ENCODE peak calls at places on chromosomes 6 and 20, in seven cellular contexts. E is endodermal cell; Y is iPS DF 6.9; T is breast epithelium; O is GM23338; V is CD8-positive, alpha-beta T cell; R is aorta. K is an unnamed sample. For H3K36me3, the result is how much of the 10 kb centered on the place peaks cover.

GRCh38 chr6:113754291-113754690 is 102.9 kb upstream of the MARCKS start:
- DNase-seq in E (no peak), Y (no peak), T (no peak), O (no peak), V (no peak), R (no peak), K (no peak)

GRCh38 chr6:163226836-163227485 is 187.6 kb upstream of the QKI start:
- DNase-seq in E (no peak), Y (no peak), T (no peak), O (no peak), V (no peak), R (no peak), K (no peak)

GRCh38 chr6:56727097-56727845 is 84.6 kb upstream of the DST start:
- DNase-seq in E (no peak), Y (no peak), T (no peak), O (peak), V (no peak), R (no peak), K (no peak)

GRCh38 chr20:64233725-64234124 is 21.8 kb upstream of the PCMTD2 start:
- DNase-seq in E (no peak), Y (no peak), T (no peak), O (no peak), V (no peak), R (peak), K (peak)

GRCh38 chr20:38337561-38338140 is 8.6 kb upstream of the LBP start:
- DNase-seq in E (peak), Y (peak), T (no peak), O (peak), V (no peak), R (no peak), K (no peak)

GRCh38 chr6:77097940-77098339 is 365.4 kb downstream of the HTR1B start:
- DNase-seq in E (no peak), Y (no peak), T (no peak), O (no peak), V (no peak), R (no peak), K (no peak)

GRCh38 chr6:81767163-81768000 is 14.9 kb upstream of the TENT5A start:
- DNase-seq in E (no peak), Y (no peak), T (peak), O (peak), V (no peak), R (no peak), K (peak)

GRCh38 chr20:53079483-53079810 is 107.3 kb downstream of the TSHZ2 start:
- DNase-seq in E (no peak), Y (no peak), T (no peak), O (no peak), V (no peak), R (no peak), K (no peak)

GRCh38 chr6:168097221-168097620 is 18.2 kb upstream of the FRMD1 start:
- DNase-seq in E (no peak), Y (no peak), T (no peak), O (no peak), V (no peak), R (peak), K (no peak)

GRCh38 chr6:2127484-2127911 is 117.9 kb downstream of the GMDS start:
- DNase-seq in E (no peak), Y (no peak), T (no peak), O (no peak), V (peak), R (peak), K (no peak)

GRCh38 chr20:5680227-5680626 is 70.0 kb upstream of the SHLD1 start:
- DNase-seq in E (no peak), Y (no peak), T (no peak), O (no peak), V (no peak), R (no peak), K (no peak)

DNA sequence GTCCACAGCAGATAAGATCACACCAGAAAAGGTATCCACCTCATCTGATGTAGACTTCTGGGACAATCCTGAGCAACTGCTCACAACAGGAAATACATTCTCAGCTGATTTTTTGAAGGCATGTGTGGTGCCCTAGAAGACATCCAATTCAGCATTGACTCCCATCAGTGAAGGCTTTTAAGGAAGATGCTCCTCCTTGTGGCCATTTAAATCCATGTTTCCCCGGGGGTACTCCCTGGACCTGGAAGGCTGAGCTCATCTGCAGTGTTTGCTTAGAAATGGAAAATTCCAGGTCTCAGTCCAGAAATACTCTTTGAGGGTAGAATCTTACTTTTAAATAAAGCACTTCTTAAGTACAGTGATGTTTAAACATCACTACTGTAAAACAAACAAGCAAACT is 195.5 kb upstream of the PDE10A start:
- DNase-seq in E (no peak), Y (no peak), T (no peak), O (peak), V (no peak), R (no peak), K (no peak)
- H3K36me3 ChIP-seq in E (under half), Y (under half), T (under half), O (under half), V (under half), R (under half), K (under half)

GRCh38 chr6:123788319-123788718 is 15.3 kb upstream of the NKAIN2 start:
- DNase-seq in E (no peak), Y (no peak), T (no peak), O (no peak), V (no peak), R (no peak), K (no peak)

GRCh38 chr6:123794799-123795198 is 8.9 kb upstream of the NKAIN2 start:
- DNase-seq in E (no peak), Y (no peak), T (no peak), O (no peak), V (no peak), R (no peak), K (no peak)

GRCh38 chr6:123794190-123794589 is 9.5 kb upstream of the NKAIN2 start:
- DNase-seq in E (no peak), Y (no peak), T (no peak), O (no peak), V (no peak), R (no peak), K (no peak)
- H3K36me3 ChIP-seq in E (under half), Y (under half), T (under half), O (under half), V (under half), R (under half), K (under half)

GRCh38 chr6:30913721-30914075 is 340 bp upstream of the VARS2 start:
- DNase-seq in E (no peak), Y (no peak), T (no peak), O (peak), V (no peak), R (no peak), K (no peak)
- H3K36me3 ChIP-seq in E (half or more), Y (under half), T (under half), O (under half), V (under half), R (under half), K (under half)

GRCh38 chr6:127972815-127973214 is 72.0 kb upstream of the THEMIS start:
- DNase-seq in E (no peak), Y (no peak), T (no peak), O (no peak), V (no peak), R (no peak), K (no peak)
- H3K36me3 ChIP-seq in E (half or more), Y (under half), T (under half), O (under half), V (under half), R (under half), K (under half)

K was measured in pancreas.